ENCODE peak calls at places on chromosome 11, in seven cellular contexts. N, J, R, X, V, M and L are unnamed samples.

GRCh38 chr11:66457826-66458225 is 8.9 kb upstream of the PELI3 start:
- DNase-seq in X (no peak), V (no peak), R (no peak), J (no peak), M (no peak), N (no peak), L (no peak)

GRCh38 chr11:45155058-45155551 is 8.7 kb downstream of the PRDM11 start:
- DNase-seq in X (no peak), M (peak; percentile 51), V (no peak), J (no peak), N (no peak), R (no peak), L (no peak)

GRCh38 chr11:5922749-5923426 is 19.2 kb upstream of the OR56A3 start:
- DNase-seq in M (no peak), X (no peak), V (no peak), N (no peak), J (no peak), R (no peak), L (peak; percentile 55)

GRCh38 chr11:66979336-66979980 is 4.4 kb downstream of the C11orf86 start:
- DNase-seq in N (no peak), X (no peak), J (no peak), V (no peak), M (no peak), R (no peak), L (peak; percentile 68)

GRCh38 chr11:85076535-85077330 is 550.4 kb downstream of the DLG2 start:
- DNase-seq in R (no peak), X (no peak), V (no peak), J (peak; percentile 64), N (no peak), M (no peak), L (no peak)

GRCh38 chr11:32152821-32153220 is 61.9 kb downstream of the RCN1 start:
- DNase-seq in R (peak; percentile 18), N (no peak), J (no peak), V (no peak), M (no peak), X (no peak), L (no peak)

GRCh38 chr11:61771995-61772455 is 19.6 kb downstream of the MYRF start:
- DNase-seq in J (peak; percentile 58), X (peak; percentile 82), R (no peak), V (no peak), M (no peak), N (no peak), L (no peak)

GRCh38 chr11:94768602-94769511 is 701 bp downstream of the AMOTL1 start:
- DNase-seq in M (peak; percentile 84), J (peak; percentile 51), R (no peak), V (no peak), X (peak; percentile 71), N (peak; percentile 52), L (peak; percentile 48)

GRCh38 chr11:85725510-85726258 is 39.7 kb upstream of the CCDC89 start:
- DNase-seq in R (peak; percentile 87), M (no peak), N (no peak), J (no peak), V (no peak), X (no peak), L (no peak)

GRCh38 chr11:123494195-123495050 is 64.4 kb downstream of the GRAMD1B start:
- DNase-seq in R (no peak), M (no peak), J (peak; percentile 39), N (no peak), V (no peak), X (peak; percentile 63), L (no peak)

GRCh38 chr11:62980133-62980760 is 4.5 kb downstream of the SLC22A6 start:
- DNase-seq in V (no peak), M (no peak), J (peak; percentile 63), X (peak; percentile 67), N (no peak), R (no peak), L (no peak)

GRCh38 chr11:46736615-46737014 is 17.6 kb downstream of the F2 start:
- DNase-seq in X (no peak), R (no peak), N (no peak), V (no peak), M (no peak), J (no peak), L (no peak)

GRCh38 chr11:86070435-86071056 is 1.7 kb upstream of the PICALM start:
- DNase-seq in M (no peak), X (no peak), N (no peak), R (no peak), V (no peak), J (no peak), L (no peak)

GRCh38 chr11:46489668-46490560 is 98.3 kb upstream of the CHRM4 start:
- DNase-seq in V (peak; percentile 39), J (peak; percentile 65), N (no peak), M (no peak), X (peak; percentile 66), R (no peak), L (peak; percentile 12)

GRCh38 chr11:127074151-127074761 is 73.7 kb upstream of the KIRREL3 start:
- DNase-seq in M (no peak), R (peak; percentile 37), X (peak; percentile 72), V (no peak), N (no peak), J (peak; percentile 34), L (peak; percentile 55)

GRCh38 chr11:36452231-36452630 is 57.8 kb downstream of the TRAF6 start:
- DNase-seq in V (no peak), X (no peak), N (no peak), J (no peak), M (no peak), R (peak; percentile 28), L (peak; percentile 86)

GRCh38 chr11:73392108-73393010 is 16.2 kb downstream of the RELT start:
- DNase-seq in M (peak; percentile 76), N (no peak), R (no peak), J (no peak), X (no peak), V (no peak), L (no peak)

DNA sequence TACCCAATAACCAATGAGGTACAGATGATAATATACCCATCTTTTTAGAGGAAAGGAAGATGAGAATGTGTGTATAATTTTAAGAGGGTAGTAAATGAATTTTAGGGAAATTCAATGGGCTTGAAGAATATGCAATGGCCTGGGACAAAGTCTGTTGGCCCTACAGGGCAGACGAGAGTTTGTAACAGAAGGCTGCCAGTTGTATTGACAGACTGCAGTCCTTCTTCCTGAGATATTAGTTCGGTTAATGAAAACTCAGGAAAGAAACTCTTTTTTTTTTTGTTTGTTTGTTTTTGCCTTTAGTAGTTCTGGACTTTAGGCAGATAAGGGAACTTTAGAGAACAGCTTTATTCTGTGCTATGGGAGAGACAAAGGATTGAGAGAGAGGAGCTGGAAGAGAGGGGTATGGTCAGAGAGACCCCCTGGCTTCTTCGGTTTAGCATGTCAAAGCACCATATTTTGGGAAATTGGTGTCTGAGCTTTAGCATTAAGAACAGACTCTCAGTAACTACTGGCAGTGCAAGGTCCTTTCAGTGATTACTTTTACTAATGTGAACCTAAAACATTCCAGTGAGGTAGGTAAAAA is 810 bp upstream of the NAALAD2 start:
- DNase-seq in M (no peak), N (no peak), X (no peak), V (no peak), J (no peak), R (no peak), L (no peak)
- H3K4me3 ChIP-seq in M (peak overlapping the region; percentile 50), N (peak overlapping the region; percentile 33), X (peak overlapping the region; percentile 79), V (no peak overlapping the region), J (no peak overlapping the region), R (no peak overlapping the region), L (peak overlapping the region; percentile 50)

DNA sequence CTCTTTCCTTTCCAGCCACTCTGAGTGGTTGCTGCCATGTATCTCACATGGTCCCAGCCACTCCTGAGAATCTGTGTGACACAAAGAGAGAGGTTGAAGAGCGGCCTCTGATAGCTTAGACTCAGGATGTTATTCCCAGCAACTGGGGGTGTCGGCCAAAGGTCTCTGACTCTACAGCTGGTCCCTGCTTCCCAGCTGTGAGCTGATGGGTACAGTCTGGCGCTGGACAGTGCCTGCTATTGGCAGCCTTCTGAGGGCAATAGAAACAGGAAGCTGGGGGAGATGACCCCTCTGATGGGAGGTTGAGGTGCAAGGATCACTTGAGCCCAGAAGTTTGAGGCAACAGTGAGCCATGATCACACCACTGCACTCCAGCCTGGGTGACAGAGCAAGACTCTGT is 105.1 kb downstream of the RRAS2 start:
- DNase-seq in V (no peak), R (no peak), J (no peak), N (no peak), X (peak; percentile 37), M (no peak), L (no peak)
- H3K27me3 ChIP-seq in V (no peaks in the 10 kb centered on the region), R (no peaks in the 10 kb centered on the region), J (peaks cover 3% of the 10 kb centered on the region), N (no peaks in the 10 kb centered on the region), X (peaks cover 70% of the 10 kb centered on the region), M (peaks cover 6% of the 10 kb centered on the region), L (no peaks in the 10 kb centered on the region)

GRCh38 chr11:88507771-88508557 is 170.4 kb upstream of the CTSC start:
- DNase-seq in M (no peak), J (peak; percentile 30), V (no peak), N (no peak), X (no peak), R (no peak), L (no peak)

GRCh38 chr11:88508808-88509581 is 171.5 kb upstream of the CTSC start:
- DNase-seq in R (no peak), M (peak; percentile 75), X (peak; percentile 82), N (peak; percentile 36), J (peak; percentile 55), V (no peak), L (peak; percentile 32)

GRCh38 chr11:88508558-88508807 is 170.9 kb upstream of the CTSC start:
- DNase-seq in M (peak; percentile 51), J (peak; percentile 41), R (no peak), V (no peak), N (no peak), X (peak; percentile 61), L (no peak)
- H3K4me3 ChIP-seq in M (peak overlapping the region; percentile 26), J (peak overlapping the region; percentile 30), R (no peak overlapping the region), V (no peak overlapping the region), N (peak overlapping the region; percentile 37), X (peak overlapping the region; percentile 66), L (no peak overlapping the region)

GRCh38 chr11:68666854-68667253 is 17.5 kb upstream of the GAL start:
- DNase-seq in R (peak; percentile 21), V (no peak), M (peak; percentile 8), N (no peak), X (no peak), J (no peak), L (no peak)
- H3K27me3 ChIP-seq in R (peaks cover 49% of the 10 kb centered on the region), V (no peaks in the 10 kb centered on the region), M (peaks cover 27% of the 10 kb centered on the region), N (no peaks in the 10 kb centered on the region), X (no peaks in the 10 kb centered on the region), J (no peaks in the 10 kb centered on the region), L (no peaks in the 10 kb centered on the region)

DNA sequence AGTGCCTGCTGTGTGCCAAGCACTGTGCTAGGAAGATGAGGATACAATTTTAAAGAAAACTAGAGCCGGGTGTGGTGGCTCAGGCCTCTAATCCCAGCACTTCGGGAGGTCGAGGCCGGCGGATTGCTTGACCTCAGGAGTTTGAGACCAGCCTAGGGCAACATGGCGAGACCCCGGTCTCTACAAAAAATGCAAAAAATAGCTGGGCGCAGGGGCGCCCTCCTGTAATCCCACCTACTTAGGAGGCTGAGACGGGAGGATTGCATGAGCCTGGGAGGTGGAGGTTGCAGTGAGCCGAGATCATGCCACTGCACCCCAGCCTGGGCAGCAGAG is 8.3 kb downstream of the TPBGL start:
- DNase-seq in X (no peak), R (no peak), J (no peak), V (no peak), N (no peak), M (peak; percentile 72), L (no peak)
- H3K4me3 ChIP-seq in X (no peak overlapping the region), R (no peak overlapping the region), J (no peak overlapping the region), V (no peak overlapping the region), N (no peak overlapping the region), M (no peak overlapping the region), L (no peak overlapping the region)

GRCh38 chr11:828501-829115 is 889 bp downstream of the CRACR2B start:
- DNase-seq in J (no peak), M (no peak), V (no peak), X (no peak), R (peak; percentile 16), N (no peak), L (no peak)
- H3K27me3 ChIP-seq in J (peaks cover 29% of the 10 kb centered on the region), M (peaks cover 55% of the 10 kb centered on the region), V (no peaks in the 10 kb centered on the region), X (peaks cover 66% of the 10 kb centered on the region), R (no peaks in the 10 kb centered on the region), N (peaks cover 7% of the 10 kb centered on the region), L (no peaks in the 10 kb centered on the region)

GRCh38 chr11:118911113-118911879 is 14.4 kb downstream of the BCL9L start:
- DNase-seq in X (peak; percentile 87), M (peak; percentile 80), J (no peak), N (no peak), V (no peak), R (peak; percentile 75), L (peak; percentile 74)
- H3K4me3 ChIP-seq in X (peak overlapping the region; percentile 76), M (peak overlapping the region; percentile 6), J (no peak overlapping the region), N (peak overlapping the region; percentile 33), V (peak overlapping the region; percentile 44), R (peak overlapping the region; percentile 61), L (peak overlapping the region; percentile 34)